ENCODE peak calls at places on chromosomes 12 and 14, in ten cellular contexts. F is adipocyte, Q is H1, V is mammary epithelial cell, E is MM.1S, X is neural progenitor cell, Y is Karpas-422, R is IMR-90, G is SK-N-SH, M is mesenchymal stem cell. Z is an unnamed sample.

GRCh38 chr12:127297327-127297726 is 969.6 kb upstream of the TMEM132C start:
- DNase-seq in F (no peak), Q (no peak), V (no peak), E (no peak), X (no peak), Y (no peak), R (no peak), G (no peak), M (no peak), Z (no peak)

GRCh38 chr14:23494223-23494622 is 24.7 kb downstream of the NGDN start:
- DNase-seq in F (no peak), Q (peak), V (no peak), E (no peak), X (peak), Y (no peak), R (peak), G (peak), M (no peak), Z (no peak)

GRCh38 chr12:57005980-57006808 is at the start of gene ZBTB39:
- DNase-seq in F (peak), Q (peak), V (peak), E (peak), X (peak), Y (peak), R (peak), G (peak), M (peak), Z (peak)

GRCh38 chr14:101068958-101069549 is 165.5 kb upstream of the RTL1 start:
- DNase-seq in F (no peak), Q (peak), V (no peak), E (no peak), X (no peak), Y (no peak), R (no peak), G (no peak), M (no peak), Z (no peak)

GRCh38 chr12:113259499-113259953 is 38.3 kb downstream of the TPCN1 start:
- DNase-seq in F (peak), Q (no peak), V (no peak), E (no peak), X (no peak), Y (no peak), R (no peak), G (peak), M (peak), Z (peak)

GRCh38 chr12:102167821-102168605 is 29.6 kb downstream of the PMCH start:
- DNase-seq in F (peak), Q (no peak), V (no peak), E (no peak), X (no peak), Y (no peak), R (peak), G (no peak), M (peak), Z (peak)

GRCh38 chr12:87812030-87812429 is 217.2 kb downstream of the C12orf50 start:
- DNase-seq in F (no peak), Q (no peak), V (peak), E (no peak), X (no peak), Y (no peak), R (peak), G (no peak), M (no peak), Z (no peak)

GRCh38 chr14:95380350-95381042 is 60.8 kb upstream of the CLMN start:
- DNase-seq in F (no peak), Q (no peak), V (no peak), E (no peak), X (no peak), Y (no peak), R (no peak), G (no peak), M (no peak), Z (no peak)

GRCh38 chr14:103548463-103549351 is 13.8 kb downstream of the BAG5 start:
- DNase-seq in F (no peak), Q (no peak), V (no peak), E (no peak), X (no peak), Y (no peak), R (no peak), G (peak), M (no peak), Z (no peak)

GRCh38 chr12:69553626-69554248 is 31.5 kb upstream of the CCT2 start:
- DNase-seq in F (peak), Q (no peak), V (peak), E (no peak), X (no peak), Y (peak), R (peak), G (peak), M (peak), Z (peak)

GRCh38 chr12:1302471-1302870 is 291.9 kb downstream of the FBXL14 start:
- DNase-seq in F (no peak), Q (no peak), V (no peak), E (no peak), X (no peak), Y (no peak), R (no peak), G (no peak), M (no peak), Z (no peak)

GRCh38 chr12:23055004-23055403 is 430.0 kb downstream of the ETNK1 start:
- DNase-seq in F (peak), Q (peak), V (peak), E (peak), X (peak), Y (peak), R (peak), G (no peak), M (no peak), Z (peak)

GRCh38 chr12:5621329-5621728 is 189.4 kb downstream of the NTF3 start:
- DNase-seq in F (no peak), Q (no peak), V (no peak), E (no peak), X (no peak), Y (no peak), R (no peak), G (no peak), M (no peak), Z (no peak)

GRCh38 chr12:82124711-82125110 is 233.5 kb downstream of the CCDC59 start:
- DNase-seq in F (peak), Q (no peak), V (peak), E (no peak), X (no peak), Y (no peak), R (no peak), G (no peak), M (no peak), Z (peak)

GRCh38 chr14:55306938-55307589 is 35.8 kb downstream of the FBXO34 start:
- DNase-seq in F (no peak), Q (no peak), V (no peak), E (no peak), X (peak), Y (no peak), R (no peak), G (no peak), M (no peak), Z (peak)

DNA sequence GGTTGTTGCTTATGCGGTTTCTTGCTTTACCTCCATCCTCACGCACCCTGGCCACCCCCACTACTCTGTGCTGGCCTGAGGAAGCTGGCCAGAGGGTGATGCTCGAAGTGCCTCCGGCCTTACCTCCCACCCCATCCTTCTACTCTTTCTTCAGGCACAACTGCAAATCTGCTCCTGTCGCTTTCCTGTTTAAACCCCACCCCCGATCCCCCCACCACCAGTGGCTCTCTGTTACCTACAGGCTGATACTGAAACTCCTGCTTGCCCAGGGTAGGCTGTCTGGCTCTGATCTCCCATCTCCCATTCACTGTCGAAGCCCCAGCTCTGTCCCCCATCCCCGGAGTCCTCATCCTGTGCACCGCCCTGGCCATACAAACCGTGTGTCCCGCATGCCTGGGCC is 111.5 kb downstream of the PRMT8 start:
- DNase-seq in F (no peak), Q (no peak), V (no peak), E (no peak), X (no peak), Y (no peak), R (no peak), G (no peak), M (no peak), Z (no peak)
- H3K9ac ChIP-seq in F (no peak), Q (no peak), V (no peak), E (no peak), X (no peak), Y (no peak), R (no peak), G (no peak), M (no peak), Z (no peak)

DNA sequence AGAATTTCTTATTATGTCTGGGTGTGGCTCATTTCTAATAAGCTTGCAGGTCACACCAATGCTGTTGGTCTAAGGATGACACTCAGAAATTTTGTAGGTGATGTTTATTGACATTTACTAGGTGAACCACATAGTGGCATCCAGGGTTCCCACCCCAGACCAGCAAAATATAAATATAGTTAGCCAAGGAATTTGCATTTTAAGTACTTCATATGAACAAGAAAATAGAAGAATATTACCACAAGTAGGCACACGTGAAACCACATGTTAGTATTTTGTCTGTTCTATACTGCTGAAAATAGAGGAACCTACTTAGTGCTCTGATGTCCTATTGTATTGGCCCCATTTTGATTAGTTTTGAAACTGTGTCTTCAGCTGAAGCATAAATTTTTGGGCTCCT is 71.1 kb downstream of the USP15 start:
- DNase-seq in F (peak), Q (no peak), V (no peak), E (no peak), X (no peak), Y (no peak), R (no peak), G (no peak), M (no peak), Z (no peak)
- H3K4me3 ChIP-seq in F (no peak), Q (no peak), V (no peak), E (no peak), X (no peak), Y (no peak), R (no peak), G (no peak), M (no peak), Z (no peak)

DNA sequence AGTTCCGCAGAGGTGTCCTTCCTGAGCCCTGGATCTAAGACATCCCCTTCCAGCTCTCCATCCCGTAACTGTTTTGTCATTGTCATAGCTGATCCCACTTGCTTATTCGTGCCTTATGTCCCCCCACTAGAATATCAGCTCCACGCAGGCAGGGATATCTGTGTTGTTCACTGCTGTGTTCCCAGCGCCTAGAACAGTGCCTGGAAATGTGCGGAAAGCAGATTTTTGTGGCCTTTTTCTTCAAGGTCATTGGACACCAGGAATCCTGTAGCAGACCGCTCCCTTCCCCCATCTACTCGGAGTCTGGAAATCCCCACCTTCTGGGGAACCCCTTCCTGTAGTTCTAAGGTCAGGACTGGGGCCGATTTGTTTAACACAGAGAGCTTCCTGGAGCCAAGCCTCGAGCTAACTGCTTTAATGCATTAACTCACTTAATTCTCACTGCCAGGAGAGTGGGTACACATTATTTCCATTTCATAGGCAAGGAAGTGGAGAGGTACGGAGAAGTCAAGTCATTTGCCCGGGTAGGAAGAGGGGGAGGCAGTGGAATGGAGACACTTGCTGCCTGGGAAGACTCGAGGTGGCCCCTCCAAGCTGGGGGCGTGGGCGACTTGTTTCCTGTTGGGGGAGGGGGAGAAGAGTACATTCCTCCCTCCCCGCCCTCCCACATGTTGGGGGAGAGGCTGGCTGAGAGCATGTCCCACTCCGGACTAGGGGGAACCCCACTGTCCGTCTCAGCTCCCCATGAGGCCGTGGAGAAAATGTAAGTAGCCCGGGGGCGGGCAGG is 1.2 kb upstream of the SH2B3 start:
- DNase-seq in F (peak), Q (no peak), V (no peak), E (no peak), X (peak), Y (peak), R (no peak), G (peak), M (peak), Z (peak)
- H3K9ac ChIP-seq in F (peak), Q (peak), V (no peak), E (peak), X (no peak), Y (peak), R (peak), G (no peak), M (peak), Z (no peak)

DNA sequence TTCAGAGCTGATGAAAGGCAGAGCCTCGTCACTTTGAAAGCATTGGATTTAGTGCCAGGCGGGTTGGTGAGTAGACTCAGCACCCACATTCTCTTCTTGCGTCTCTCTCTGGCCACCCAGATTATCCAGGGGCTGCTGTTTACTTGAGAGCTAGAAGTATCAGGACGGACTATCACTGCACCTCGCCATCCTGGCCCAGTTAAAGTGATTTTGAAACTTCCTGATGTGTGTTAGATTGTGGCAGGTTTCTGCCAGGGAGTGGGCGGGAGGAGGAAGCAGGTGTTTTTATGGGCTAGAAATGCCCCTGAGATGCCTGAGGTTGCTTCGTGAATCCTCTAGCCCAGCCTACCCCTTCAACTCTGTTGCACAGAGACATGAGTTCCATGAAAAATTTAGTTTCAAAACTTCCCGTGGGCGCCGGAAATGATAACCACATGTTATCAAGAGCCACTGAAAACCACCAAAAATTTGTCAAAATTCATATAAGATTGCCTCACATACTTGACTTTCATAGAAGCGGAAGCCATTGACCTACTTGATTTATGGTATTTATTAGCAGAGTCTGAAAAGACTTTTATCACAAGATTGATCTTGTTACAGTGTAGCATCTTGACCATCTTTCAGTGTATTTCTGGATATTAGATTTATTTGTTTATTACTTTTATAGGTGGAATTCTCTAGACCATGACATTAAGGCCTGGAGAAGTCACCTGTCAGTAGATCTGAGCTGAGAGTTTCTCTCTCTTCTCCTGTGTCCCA is 466.0 kb downstream of the RAD51B start:
- DNase-seq in F (no peak), Q (no peak), V (no peak), E (no peak), X (no peak), Y (no peak), R (no peak), G (no peak), M (no peak), Z (peak)
- H3K4me3 ChIP-seq in F (peak), Q (no peak), V (no peak), E (no peak), X (no peak), Y (no peak), R (no peak), G (no peak), M (no peak), Z (no peak)

DNA sequence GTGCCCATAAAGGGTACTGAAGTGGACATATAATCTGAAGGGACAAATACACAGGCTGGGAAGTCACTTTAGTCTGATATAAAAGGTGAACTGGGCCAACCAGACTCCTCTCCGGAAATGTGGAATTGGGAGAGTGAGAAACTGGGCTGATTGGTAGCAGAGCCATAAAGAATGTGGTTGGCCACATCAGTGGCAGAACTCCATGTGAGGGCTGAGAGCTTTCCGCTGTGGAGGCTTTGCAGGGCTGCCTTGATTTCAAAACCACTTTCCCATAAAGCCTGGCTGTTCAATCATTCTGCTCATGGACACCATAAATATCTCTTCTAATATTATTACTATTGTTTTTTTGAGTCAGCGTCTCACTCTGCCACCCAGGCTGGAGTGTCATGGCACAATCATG is 220.3 kb downstream of the MON2 start:
- DNase-seq in F (peak), Q (no peak), V (no peak), E (no peak), X (no peak), Y (no peak), R (no peak), G (no peak), M (no peak), Z (no peak)
- H3K9ac ChIP-seq in F (peak), Q (no peak), V (no peak), E (peak), X (no peak), Y (no peak), R (no peak), G (no peak), M (no peak), Z (no peak)

DNA sequence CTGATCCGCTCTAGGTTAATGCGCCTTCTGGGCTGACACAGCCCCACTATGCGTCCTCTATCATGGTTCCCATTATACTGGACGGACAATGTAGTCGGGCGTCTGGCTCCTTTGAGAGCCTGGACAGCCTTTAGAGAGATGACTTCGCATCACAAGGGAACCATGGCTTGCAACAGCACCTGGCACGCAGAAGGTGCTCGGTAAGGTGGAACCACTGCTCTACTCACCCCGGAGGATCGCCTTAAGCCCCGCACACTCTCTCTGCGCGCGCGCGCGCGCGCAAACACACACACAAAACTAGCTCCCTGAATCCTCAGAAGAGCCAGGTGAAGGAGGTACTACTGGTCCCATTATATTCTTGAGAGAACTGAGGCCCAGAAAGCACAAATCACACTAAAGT is 7.1 kb downstream of the MAP3K12 start:
- DNase-seq in F (no peak), Q (peak), V (no peak), E (no peak), X (peak), Y (no peak), R (no peak), G (no peak), M (no peak), Z (no peak)
- H3K4me3 ChIP-seq in F (peak), Q (peak), V (no peak), E (no peak), X (peak), Y (peak), R (no peak), G (peak), M (peak), Z (peak)

GRCh38 chr12:132505852-132506219 is 15.9 kb downstream of the FBRSL1 start:
- DNase-seq in F (no peak), Q (no peak), V (no peak), E (no peak), X (no peak), Y (no peak), R (no peak), G (no peak), M (no peak), Z (no peak)

GRCh38 chr12:132503611-132504204 is 13.8 kb downstream of the FBRSL1 start:
- DNase-seq in F (no peak), Q (no peak), V (no peak), E (no peak), X (no peak), Y (no peak), R (no peak), G (no peak), M (no peak), Z (no peak)

GRCh38 chr12:132506328-132506727 is 16.4 kb downstream of the FBRSL1 start:
- DNase-seq in F (no peak), Q (no peak), V (no peak), E (no peak), X (no peak), Y (no peak), R (no peak), G (no peak), M (no peak), Z (no peak)

GRCh38 chr12:132506730-132507538 is 17.0 kb downstream of the FBRSL1 start:
- DNase-seq in F (peak), Q (no peak), V (no peak), E (no peak), X (no peak), Y (peak), R (peak), G (peak), M (peak), Z (peak)

GRCh38 chr12:132505105-132505851 is 15.3 kb downstream of the FBRSL1 start:
- DNase-seq in F (no peak), Q (no peak), V (no peak), E (no peak), X (no peak), Y (no peak), R (no peak), G (no peak), M (no peak), Z (no peak)
- H3K9ac ChIP-seq in F (no peak), Q (no peak), V (no peak), E (no peak), X (no peak), Y (no peak), R (no peak), G (no peak), M (no peak), Z (no peak)

Z was measured in fibroblast of lung.